ENCODE peak calls at places on chromosomes 2 and 18, in seven cellular contexts. R, H, C, E, V, T and X are unnamed samples.

GRCh38 chr18:22169011-22169888 is at the start of gene GATA6:
- DNase-seq in R (peak; percentile 33), H (peak; percentile 98), C (peak; percentile 84), E (peak; percentile 84), V (peak; percentile 95), T (peak; percentile 93), X (peak; percentile 95)

GRCh38 chr2:236250286-236250685 is 13.9 kb downstream of the ASB18 start:
- DNase-seq in R (no peak), H (no peak), C (no peak), E (peak; percentile 40), V (no peak), T (no peak), X (no peak)

GRCh38 chr2:41038408-41038807 is 586.5 kb upstream of the SLC8A1 start:
- DNase-seq in R (no peak), H (no peak), C (no peak), E (no peak), V (no peak), T (no peak), X (no peak)

GRCh38 chr2:11710210-11710609 is 36.2 kb upstream of the LPIN1 start:
- DNase-seq in R (no peak), H (no peak), C (no peak), E (peak; percentile 59), V (no peak), T (no peak), X (no peak)

GRCh38 chr18:10322408-10322807 is 132.0 kb upstream of the APCDD1 start:
- DNase-seq in R (peak; percentile 9), H (no peak), C (no peak), E (no peak), V (no peak), T (no peak), X (no peak)

GRCh38 chr18:55465313-55465712 is 122.7 kb downstream of the TCF4 start:
- DNase-seq in R (no peak), H (no peak), C (no peak), E (no peak), V (no peak), T (no peak), X (no peak)

GRCh38 chr2:197675711-197676188 is 363 bp upstream of the RFTN2 start:
- DNase-seq in R (no peak), H (no peak), C (no peak), E (no peak), V (peak; percentile 34), T (no peak), X (no peak)

GRCh38 chr2:38099096-38099997 is 23.4 kb upstream of the CYP1B1 start:
- DNase-seq in R (no peak), H (no peak), C (no peak), E (no peak), V (no peak), T (no peak), X (no peak)

GRCh38 chr2:238685327-238685709 is 162.6 kb upstream of the TWIST2 start:
- DNase-seq in R (no peak), H (peak; percentile 44), C (no peak), E (no peak), V (no peak), T (no peak), X (no peak)
- H3K27ac ChIP-seq in R (peak overlapping the region; percentile 69), H (peak overlapping the region; percentile 61), C (no peak overlapping the region), E (peak overlapping the region; percentile 73), V (no peak overlapping the region), T (peak overlapping the region; percentile 44), X (peak overlapping the region; percentile 28)

DNA sequence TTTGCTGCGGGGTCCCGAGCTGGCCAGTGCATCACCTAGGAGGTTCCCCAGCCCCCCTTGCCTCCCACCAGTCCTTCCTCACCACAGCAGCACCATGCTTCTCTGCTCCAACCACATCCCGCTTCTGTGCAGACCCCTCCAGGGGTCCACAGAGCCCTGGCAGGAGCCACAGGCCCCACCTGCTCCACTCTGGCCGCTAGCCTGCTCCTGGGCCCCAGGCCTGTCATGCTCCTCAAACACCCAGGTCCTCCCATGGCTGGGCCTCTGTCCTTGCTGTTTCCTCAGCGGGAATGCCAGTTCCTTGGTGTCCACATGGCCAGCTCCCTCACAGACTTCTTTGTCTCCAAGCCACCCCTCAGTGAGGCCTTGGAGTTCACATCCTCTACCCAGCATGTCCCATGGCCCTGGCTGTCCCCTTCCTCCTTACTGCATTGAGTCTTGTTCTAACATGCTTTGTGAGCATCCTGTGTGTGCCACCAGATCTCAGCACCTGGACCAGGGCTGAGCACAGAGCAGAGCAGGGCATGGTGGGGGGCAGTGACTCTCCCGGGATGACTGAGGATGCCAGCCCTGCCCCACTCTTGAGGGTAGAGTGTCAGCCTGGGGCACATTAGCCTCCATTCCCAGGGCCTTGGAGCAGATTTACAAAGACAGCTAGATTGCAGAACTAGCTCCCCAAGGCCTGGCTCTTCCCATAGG is 201.0 kb upstream of the HS6ST1 start:
- DNase-seq in R (no peak), H (no peak), C (peak; percentile 62), E (no peak), V (no peak), T (no peak), X (no peak)
- H3K27me3 ChIP-seq in R (peaks cover 16% of the 10 kb centered on the region), H (no peaks in the 10 kb centered on the region), C (no peaks in the 10 kb centered on the region), E (no peaks in the 10 kb centered on the region), V (no peaks in the 10 kb centered on the region), T (no peaks in the 10 kb centered on the region), X (no peaks in the 10 kb centered on the region)

GRCh38 chr2:191318729-191319078 is 73.5 kb downstream of the MYO1B start:
- DNase-seq in R (no peak), H (no peak), C (no peak), E (peak; percentile 7), V (no peak), T (peak; percentile 78), X (no peak)
- H3K4me1 ChIP-seq in R (peaks cover 66% of the 10 kb centered on the region), H (peaks cover 28% of the 10 kb centered on the region), C (peaks cover 12% of the 10 kb centered on the region), E (peaks cover 52% of the 10 kb centered on the region), V (peaks cover 2% of the 10 kb centered on the region), T (peaks cover 7% of the 10 kb centered on the region), X (peaks cover 2% of the 10 kb centered on the region)

DNA sequence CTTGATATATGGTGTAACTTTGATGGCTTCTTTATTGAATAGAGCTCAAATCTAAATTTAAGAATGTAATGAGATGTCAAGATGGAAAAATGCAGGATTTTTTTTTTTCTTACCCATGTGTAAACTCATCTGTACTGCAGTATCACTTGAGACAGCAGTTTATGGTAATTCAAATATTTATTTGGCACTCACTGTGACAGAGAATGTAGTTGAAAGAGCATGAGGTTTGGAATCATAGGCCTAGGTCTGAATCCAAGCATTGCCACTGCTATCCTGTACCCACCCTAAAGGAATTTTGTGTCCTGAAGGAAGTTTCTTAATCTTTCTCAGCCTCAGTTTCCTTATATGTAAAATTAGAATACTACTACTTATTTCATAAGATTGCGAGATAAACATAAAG is 3.8 kb downstream of the CREB1 start:
- DNase-seq in R (no peak), H (no peak), C (no peak), E (no peak), V (no peak), T (no peak), X (no peak)
- H3K27ac ChIP-seq in R (no peak overlapping the region), H (peak overlapping the region; percentile 93), C (peak overlapping the region; percentile 100), E (no peak overlapping the region), V (no peak overlapping the region), T (peak overlapping the region; percentile 8), X (no peak overlapping the region)

GRCh38 chr2:240822280-240822847 is 2.3 kb upstream of the KIF1A start:
- DNase-seq in R (no peak), H (no peak), C (no peak), E (no peak), V (no peak), T (no peak), X (no peak)
- H3K27me3 ChIP-seq in R (peaks cover 77% of the 10 kb centered on the region), H (peaks cover 94% of the 10 kb centered on the region), C (peaks cover 96% of the 10 kb centered on the region), E (peaks cover 85% of the 10 kb centered on the region), V (no peaks in the 10 kb centered on the region), T (no peaks in the 10 kb centered on the region), X (peaks cover 5% of the 10 kb centered on the region)

GRCh38 chr2:224947566-224947965 is 94.7 kb downstream of the DOCK10 start:
- DNase-seq in R (no peak), H (no peak), C (no peak), E (no peak), V (no peak), T (no peak), X (no peak)

GRCh38 chr2:224948005-224948404 is 94.3 kb downstream of the DOCK10 start:
- DNase-seq in R (no peak), H (no peak), C (no peak), E (no peak), V (no peak), T (no peak), X (no peak)

GRCh38 chr2:224945134-224945533 is 97.1 kb downstream of the DOCK10 start:
- DNase-seq in R (no peak), H (no peak), C (no peak), E (no peak), V (no peak), T (no peak), X (no peak)

GRCh38 chr2:224948859-224949258 is 93.4 kb downstream of the DOCK10 start:
- DNase-seq in R (no peak), H (no peak), C (no peak), E (no peak), V (no peak), T (no peak), X (no peak)

GRCh38 chr2:224946911-224947310 is 95.4 kb downstream of the DOCK10 start:
- DNase-seq in R (no peak), H (no peak), C (no peak), E (no peak), V (no peak), T (no peak), X (no peak)
- H3K4me1 ChIP-seq in R (peaks cover 10% of the 10 kb centered on the region), H (peaks cover 12% of the 10 kb centered on the region), C (peaks cover 64% of the 10 kb centered on the region), E (no peaks in the 10 kb centered on the region), V (no peaks in the 10 kb centered on the region), T (peaks cover 6% of the 10 kb centered on the region), X (no peaks in the 10 kb centered on the region)

DNA sequence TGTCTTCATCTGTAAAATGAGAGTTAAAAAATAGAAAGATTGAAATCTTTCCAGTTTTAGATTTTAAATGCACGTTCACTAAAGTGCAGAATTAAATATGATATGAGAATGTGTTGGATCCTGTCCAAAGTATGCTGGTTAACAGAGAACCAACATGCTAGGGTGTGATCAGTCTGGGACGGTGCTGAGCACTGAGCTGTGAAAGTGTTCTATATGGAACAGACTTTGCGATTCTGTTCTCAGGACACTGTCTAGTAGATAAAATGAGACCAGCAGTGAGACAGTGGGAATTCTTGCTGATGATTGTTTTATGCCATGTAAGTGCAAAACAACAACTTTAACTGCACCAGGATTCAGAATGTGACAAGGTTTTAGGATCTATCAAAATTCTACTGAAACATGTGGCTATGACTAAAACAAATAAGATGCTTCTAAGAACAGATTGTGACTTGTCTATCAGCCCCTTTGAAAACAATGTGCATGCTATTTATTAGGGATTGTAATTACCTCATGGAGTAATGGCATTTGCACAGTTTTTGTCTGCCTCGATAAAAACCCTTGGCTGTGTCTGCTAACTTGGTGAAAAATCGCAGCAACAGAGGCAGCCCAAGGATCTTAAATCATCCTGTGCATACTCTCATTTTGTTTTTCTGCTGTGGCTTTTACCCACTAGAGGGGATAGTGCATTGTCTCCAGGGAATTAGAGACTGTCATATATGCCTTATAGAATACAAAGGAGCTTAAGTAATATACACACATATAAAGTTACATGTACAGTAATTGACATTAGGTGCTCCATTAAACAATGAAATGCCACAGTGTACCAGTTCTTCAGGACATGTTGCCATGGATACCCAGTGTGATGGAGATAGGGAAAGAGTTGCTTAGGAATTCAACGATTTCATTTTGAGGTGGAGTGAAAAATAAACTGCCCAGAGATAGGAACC is 55.1 kb downstream of the MAP3K20 start:
- DNase-seq in R (no peak), H (no peak), C (no peak), E (no peak), V (no peak), T (no peak), X (no peak)
- H3K27ac ChIP-seq in R (peak overlapping the region; percentile 57), H (no peak overlapping the region), C (no peak overlapping the region), E (no peak overlapping the region), V (no peak overlapping the region), T (no peak overlapping the region), X (no peak overlapping the region)